ENCODE peak calls at places on chromosomes 6 and 20, in seven cellular contexts. N is Kasumi-1, J is putamen, K is brain microvascular endothelial cell, Y is heart right ventricle, Q is astrocyte of the spinal cord, G is left ventricle myocardium inferior. X is an unnamed sample.

GRCh38 chr6:157443066-157443800 is 62.2 kb downstream of the ZDHHC14 start:
- DNase-seq in Q (peak), N (no peak), J (no peak), G (no peak), K (peak), Y (no peak), X (peak)

GRCh38 chr6:47097092-47097945 is 55.2 kb upstream of the ADGRF1 start:
- DNase-seq in J (peak), N (peak), K (peak), Q (peak), Y (no peak), G (peak), X (peak)

GRCh38 chr20:57866250-57867106 is 156.7 kb upstream of the PMEPA1 start:
- DNase-seq in Q (no peak), J (no peak), N (no peak), G (no peak), K (no peak), Y (no peak), X (no peak)

GRCh38 chr6:16760536-16761468 is at the start of gene ATXN1:
- DNase-seq in Q (no peak), J (no peak), K (peak), Y (peak), N (peak), G (peak), X (no peak)

GRCh38 chr6:42338573-42339218 is 113.0 kb downstream of the TRERF1 start:
- DNase-seq in J (no peak), N (no peak), Y (no peak), Q (peak), G (no peak), K (peak), X (peak)

GRCh38 chr6:110357696-110358535 is at the start of gene METTL24:
- DNase-seq in Q (no peak), J (no peak), N (peak), G (no peak), K (no peak), Y (peak), X (no peak)

GRCh38 chr20:23774081-23774480 is 23.3 kb upstream of the CST1 start:
- DNase-seq in Y (no peak), G (no peak), J (no peak), K (no peak), Q (no peak), N (no peak), X (no peak)

GRCh38 chr20:48703107-48703506 is 124.7 kb downstream of the PREX1 start:
- DNase-seq in N (no peak), J (no peak), Q (no peak), G (peak), Y (peak), K (no peak), X (no peak)

GRCh38 chr6:142842423-142843261 is 102.3 kb downstream of the HIVEP2 start:
- DNase-seq in N (no peak), Y (no peak), J (no peak), G (no peak), Q (peak), K (peak), X (no peak)

GRCh38 chr6:143700684-143701342 is 23.0 kb downstream of the PHACTR2 start:
- DNase-seq in K (peak), N (no peak), J (no peak), G (no peak), Y (no peak), Q (peak), X (peak)

GRCh38 chr20:4886771-4887527 is 114.4 kb downstream of the SLC23A2 start:
- DNase-seq in J (no peak), Y (no peak), G (no peak), K (no peak), Q (no peak), N (no peak), X (no peak)

GRCh38 chr20:44586986-44587980 is 4.9 kb downstream of the PKIG start:
- DNase-seq in Q (no peak), K (no peak), N (no peak), J (no peak), Y (no peak), G (no peak), X (no peak)

GRCh38 chr20:53917145-53918009 is 153.0 kb downstream of the BCAS1 start:
- DNase-seq in K (peak), Q (no peak), G (peak), Y (peak), J (no peak), N (no peak), X (no peak)

GRCh38 chr6:70538364-70538763 is 28.4 kb upstream of the SDHAF4 start:
- DNase-seq in J (no peak), Y (no peak), K (no peak), N (no peak), Q (no peak), G (no peak), X (no peak)

GRCh38 chr6:46013639-46014038 is 2.0 kb downstream of the CLIC5 start:
- DNase-seq in G (no peak), J (no peak), N (no peak), K (no peak), Y (no peak), Q (no peak), X (no peak)

GRCh38 chr6:34234667-34235604 is 1.7 kb upstream of the HMGA1 start:
- DNase-seq in Q (no peak), G (no peak), J (no peak), Y (peak), K (no peak), N (no peak), X (no peak)

GRCh38 chr6:151514000-151514730 is 20.3 kb downstream of the CCDC170 start:
- DNase-seq in K (no peak), Q (no peak), Y (no peak), J (no peak), N (peak), G (no peak), X (no peak)

GRCh38 chr6:109662192-109662591 is 28.8 kb downstream of the AK9 start:
- DNase-seq in J (no peak), N (no peak), K (peak), Q (no peak), Y (no peak), G (no peak), X (no peak)

GRCh38 chr6:23454090-23454998 is 671.7 kb upstream of the NRSN1 start:
- DNase-seq in Q (peak), J (no peak), Y (no peak), G (no peak), N (no peak), K (peak), X (no peak)

GRCh38 chr6:42315991-42316378 is 98.3 kb upstream of the MRPS10 start:
- DNase-seq in Y (no peak), J (no peak), K (peak), G (no peak), N (no peak), Q (peak), X (peak)

GRCh38 chr6:44511126-44511525 is 123.6 kb downstream of the CDC5L start:
- DNase-seq in G (no peak), N (no peak), Y (no peak), K (no peak), J (no peak), Q (no peak), X (no peak)

GRCh38 chr6:163708459-163708858 is 293.9 kb downstream of the QKI start:
- DNase-seq in Q (no peak), N (no peak), K (no peak), Y (no peak), G (peak), J (no peak), X (no peak)

GRCh38 chr20:59820204-59821041 is 113.0 kb downstream of the SYCP2 start:
- DNase-seq in Y (peak), G (peak), Q (no peak), N (no peak), J (peak), K (no peak), X (peak)

GRCh38 chr6:7175463-7175862 is 67.7 kb downstream of the RREB1 start:
- DNase-seq in Q (no peak), G (no peak), K (no peak), N (no peak), J (no peak), Y (no peak), X (no peak)

GRCh38 chr20:50348118-50348517 is 157.5 kb downstream of the CEBPB start:
- DNase-seq in K (no peak), N (peak), J (peak), G (peak), Q (no peak), Y (no peak), X (no peak)

GRCh38 chr6:161439093-161439492 is 165.2 kb upstream of the AGPAT4 start:
- DNase-seq in Q (peak), G (peak), Y (peak), J (peak), N (no peak), K (peak), X (peak)

GRCh38 chr6:81997091-81997926 is 244.8 kb upstream of the TENT5A start:
- DNase-seq in K (peak), N (no peak), J (peak), G (no peak), Q (peak), Y (no peak), X (peak)

GRCh38 chr20:64254571-64255360 is 782 bp upstream of the PCMTD2 start:
- DNase-seq in K (no peak), N (no peak), Y (no peak), G (no peak), Q (no peak), J (no peak), X (no peak)

GRCh38 chr6:111890981-111891380 is 17.7 kb upstream of the FYN start:
- DNase-seq in Q (no peak), Y (no peak), G (no peak), J (no peak), N (no peak), K (no peak), X (no peak)

GRCh38 chr6:41061196-41061726 is 8.3 kb downstream of the APOBEC2 start:
- DNase-seq in N (no peak), Q (no peak), Y (no peak), G (no peak), K (no peak), J (no peak), X (no peak)